ENCODE peak calls at places on chromosomes 2 and 18, in five cellular contexts. U is HCT116, H is Calu3, F is body of pancreas, Q is D721Med. N is an unnamed sample.
A peak's percentile ranks its signal among the peaks of the same experiment; 100 is the strongest.

GRCh38 chr18:34848156-34848555 is 138.1 kb downstream of the DTNA start:
- DNase-seq in U (no peak), Q (no peak), F (no peak), H (no peak), N (no peak)

GRCh38 chr2:176109226-176109954 is 2.3 kb downstream of the HOXD11 start:
- DNase-seq in Q (no peak), F (no peak), U (no peak), H (no peak), N (no peak)

GRCh38 chr2:7269993-7270392 is 352.8 kb downstream of the RNF144A start:
- DNase-seq in F (no peak), H (no peak), Q (no peak), U (no peak), N (no peak)

GRCh38 chr2:75606851-75607798 is 39.5 kb upstream of the MRPL19 start:
- DNase-seq in Q (no peak), H (no peak), F (no peak), U (no peak), N (no peak)

GRCh38 chr2:237431856-237432255 is 17.9 kb upstream of the COL6A3 start:
- DNase-seq in Q (no peak), F (no peak), H (no peak), U (no peak), N (no peak)

GRCh38 chr2:236177604-236177966 is 9.4 kb upstream of the GBX2 start:
- DNase-seq in H (no peak), Q (no peak), U (peak; percentile 70), F (peak; percentile 47), N (no peak)

GRCh38 chr18:13483316-13484270 is 242.8 kb downstream of the FAM210A start:
- DNase-seq in F (no peak), Q (no peak), U (no peak), H (no peak), N (no peak)

GRCh38 chr18:8730080-8730827 is 24.9 kb downstream of the MTCL1 start:
- DNase-seq in U (peak; percentile 74), Q (no peak), H (peak; percentile 80), F (peak; percentile 80), N (no peak)

GRCh38 chr2:182509231-182509630 is 82.4 kb upstream of the PDE1A start:
- DNase-seq in U (no peak), F (no peak), Q (no peak), H (no peak), N (no peak)

DNA sequence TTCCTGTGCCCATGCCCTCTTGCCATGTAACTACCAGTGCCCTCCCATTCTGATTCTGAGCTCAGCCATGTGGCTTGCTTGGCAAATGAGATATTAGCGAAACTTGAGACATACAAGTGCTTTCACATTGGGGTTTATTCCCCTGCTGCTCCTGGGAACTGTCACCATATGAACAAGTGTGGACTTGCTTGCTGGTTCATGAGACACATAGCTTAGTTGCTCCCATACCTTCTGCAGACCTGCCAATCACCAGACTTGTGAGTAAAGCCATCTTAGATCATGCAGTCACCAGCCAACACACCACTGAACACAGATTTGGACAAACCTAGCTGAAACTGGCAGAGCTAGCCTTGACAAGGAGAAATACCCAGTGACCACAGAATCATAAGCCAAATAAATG is 155.1 kb downstream of the SS18 start:
- DNase-seq in U (no peak), F (no peak), H (no peak), Q (no peak), N (no peak)
- TF ChIP-seq CTCF in U (no peak), F (no peak), H (no peak), Q (no peak), N (no peak)

GRCh38 chr2:206143451-206143850 is 15.8 kb downstream of the NDUFS1 start:
- DNase-seq in H (no peak), F (no peak), U (no peak), Q (no peak), N (no peak)
- TF ChIP-seq CTCF in H (no peak), F (no peak), U (no peak), Q (no peak), N (no peak)

GRCh38 chr2:28952806-28953190 is 28.3 kb upstream of the TOGARAM2 start:
- DNase-seq in H (peak; percentile 21), Q (peak; percentile 41), U (no peak), F (no peak), N (no peak)
- TF ChIP-seq CTCF in H (no peak), Q (no peak), U (peak; percentile 7), F (no peak), N (no peak)

GRCh38 chr2:130767408-130767775 is 12.1 kb downstream of the AMER3 start:
- DNase-seq in F (no peak), U (no peak), Q (no peak), H (no peak), N (no peak)
- TF ChIP-seq CTCF in F (no peak), U (no peak), Q (no peak), H (peak; percentile 14), N (no peak)

DNA sequence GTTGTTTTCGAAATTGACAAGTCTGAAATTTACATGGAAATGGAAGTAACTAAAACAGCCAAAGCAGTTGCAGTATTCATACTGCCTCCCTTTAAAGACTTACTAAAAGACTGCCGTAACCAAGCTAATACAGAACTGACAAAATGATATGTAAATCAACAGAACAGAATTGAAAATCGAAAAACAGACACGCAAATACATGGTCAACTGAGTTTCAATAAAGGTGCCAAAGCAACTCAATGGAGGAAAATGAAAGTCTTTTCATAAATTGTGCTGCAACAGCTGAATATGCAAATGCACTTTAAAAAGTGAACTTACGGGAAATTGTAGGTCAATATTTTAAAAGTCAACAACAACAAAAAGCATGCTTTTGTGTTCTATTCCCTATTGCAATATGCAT is 34.2 kb downstream of the TMEM131 start:
- DNase-seq in U (no peak), H (no peak), Q (no peak), F (no peak), N (no peak)
- TF ChIP-seq CTCF in U (no peak), H (no peak), Q (no peak), F (no peak), N (no peak)

GRCh38 chr2:110858993-110859770 is 126.8 kb downstream of the ACOXL start:
- DNase-seq in Q (no peak), F (no peak), H (no peak), U (no peak), N (no peak)

GRCh38 chr2:110861616-110862260 is 129.4 kb downstream of the ACOXL start:
- DNase-seq in Q (no peak), H (no peak), F (no peak), U (no peak), N (no peak)

GRCh38 chr2:110863726-110864125 is 131.4 kb downstream of the ACOXL start:
- DNase-seq in F (no peak), H (no peak), Q (no peak), U (no peak), N (no peak)

GRCh38 chr2:110858135-110858737 is 125.9 kb downstream of the ACOXL start:
- DNase-seq in F (no peak), H (no peak), U (no peak), Q (no peak), N (no peak)

GRCh38 chr2:110860620-110861019 is 128.2 kb downstream of the ACOXL start:
- DNase-seq in H (no peak), Q (no peak), F (no peak), U (no peak), N (no peak)
- TF ChIP-seq CTCF in H (no peak), Q (no peak), F (no peak), U (no peak), N (no peak)